ENCODE peak calls at places on chromosome 6, in nine cellular contexts. A, N, S, U, F, C, Q, V and X are unnamed samples.
A peak's percentile ranks its signal among the peaks of the same experiment; 100 is the strongest.

GRCh38 chr6:121748376-121748775 is 312.9 kb downstream of the GJA1 start:
- DNase-seq in A (no peak), N (no peak), S (no peak), U (no peak), F (no peak), C (no peak), Q (no peak), V (peak; percentile 60), X (peak; percentile 27)

GRCh38 chr6:52482903-52483670 is 62.9 kb downstream of the EFHC1 start:
- DNase-seq in A (no peak), N (no peak), S (no peak), U (no peak), F (peak; percentile 42), C (no peak), Q (no peak), V (peak; percentile 19), X (no peak)

GRCh38 chr6:52403627-52404026 is 16.5 kb upstream of the EFHC1 start:
- DNase-seq in A (peak; percentile 38), N (no peak), S (no peak), U (no peak), F (no peak), C (no peak), Q (peak; percentile 33), V (peak; percentile 12), X (no peak)

GRCh38 chr6:33962673-33963072 is 158.9 kb upstream of the MLN start:
- DNase-seq in A (no peak), N (no peak), S (no peak), U (no peak), F (no peak), C (no peak), Q (no peak), V (no peak), X (no peak)

GRCh38 chr6:167907837-167908681 is 81.3 kb downstream of the AFDN start:
- DNase-seq in A (no peak), N (no peak), S (no peak), U (no peak), F (no peak), C (no peak), Q (no peak), V (peak; percentile 50), X (no peak)

GRCh38 chr6:116483616-116484015 is 22.4 kb downstream of the CALHM6 start:
- DNase-seq in A (no peak), N (no peak), S (no peak), U (no peak), F (no peak), C (no peak), Q (no peak), V (no peak), X (no peak)

GRCh38 chr6:116572162-116572561 is 858 bp downstream of the RWDD1 start:
- DNase-seq in A (no peak), N (peak; percentile 18), S (no peak), U (no peak), F (peak; percentile 41), C (no peak), Q (no peak), V (peak; percentile 23), X (no peak)

GRCh38 chr6:157557541-157557940 is 176.6 kb downstream of the ZDHHC14 start:
- DNase-seq in A (no peak), N (no peak), S (no peak), U (no peak), F (no peak), C (peak; percentile 82), Q (no peak), V (no peak), X (no peak)

GRCh38 chr6:137816688-137817087 is 50.4 kb upstream of the TNFAIP3 start:
- DNase-seq in A (no peak), N (no peak), S (no peak), U (no peak), F (no peak), C (no peak), Q (no peak), V (no peak), X (no peak)

GRCh38 chr6:24127316-24127715 is 1.3 kb downstream of the NRSN1 start:
- DNase-seq in A (no peak), N (no peak), S (no peak), U (no peak), F (no peak), C (no peak), Q (no peak), V (no peak), X (no peak)

GRCh38 chr6:6368040-6368683 is 47.7 kb upstream of the F13A1 start:
- DNase-seq in A (no peak), N (no peak), S (no peak), U (no peak), F (no peak), C (no peak), Q (no peak), V (no peak), X (no peak)

GRCh38 chr6:83927470-83927869 is 68.0 kb downstream of the CYB5R4 start:
- DNase-seq in A (no peak), N (no peak), S (no peak), U (no peak), F (no peak), C (no peak), Q (no peak), V (no peak), X (no peak)

DNA sequence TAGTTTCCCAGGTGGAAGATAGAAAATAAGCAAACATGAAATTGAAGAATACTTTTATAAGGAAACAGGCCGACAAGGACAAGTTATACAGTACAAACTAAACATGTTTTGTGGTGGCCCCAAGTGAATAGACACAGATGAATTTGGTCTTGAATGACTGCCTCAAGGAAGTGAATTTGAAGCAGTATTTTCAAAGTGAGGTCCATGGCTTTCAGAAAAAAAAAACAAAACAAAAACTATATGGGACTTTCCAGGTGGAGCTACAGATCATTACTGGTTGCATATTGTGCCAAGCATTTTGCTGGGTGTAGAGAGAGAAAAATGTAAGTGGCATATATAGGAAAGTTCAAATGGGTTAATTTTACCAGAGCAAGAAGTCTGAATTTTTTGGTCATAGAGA is 68.8 kb downstream of the CYB5R4 start:
- DNase-seq in A (no peak), N (no peak), S (no peak), U (no peak), F (no peak), C (no peak), Q (no peak), V (no peak), X (no peak)
- H3K4me3 ChIP-seq in A (no peak overlapping the region), N (no peak overlapping the region), S (no peak overlapping the region), U (no peak overlapping the region), F (no peak overlapping the region), C (no peak overlapping the region), Q (no peak overlapping the region), V (no peak overlapping the region), X (no peak overlapping the region)

GRCh38 chr6:43386492-43386891 is 17.0 kb upstream of the ZNF318 start:
- DNase-seq in A (no peak), N (no peak), S (no peak), U (no peak), F (no peak), C (no peak), Q (no peak), V (no peak), X (no peak)

GRCh38 chr6:43377710-43378229 is 8.3 kb upstream of the ZNF318 start:
- DNase-seq in A (no peak), N (no peak), S (no peak), U (no peak), F (no peak), C (no peak), Q (no peak), V (no peak), X (no peak)

GRCh38 chr6:43378631-43379030 is 9.2 kb upstream of the ZNF318 start:
- DNase-seq in A (no peak), N (no peak), S (no peak), U (no peak), F (no peak), C (no peak), Q (no peak), V (no peak), X (peak; percentile 22)

DNA sequence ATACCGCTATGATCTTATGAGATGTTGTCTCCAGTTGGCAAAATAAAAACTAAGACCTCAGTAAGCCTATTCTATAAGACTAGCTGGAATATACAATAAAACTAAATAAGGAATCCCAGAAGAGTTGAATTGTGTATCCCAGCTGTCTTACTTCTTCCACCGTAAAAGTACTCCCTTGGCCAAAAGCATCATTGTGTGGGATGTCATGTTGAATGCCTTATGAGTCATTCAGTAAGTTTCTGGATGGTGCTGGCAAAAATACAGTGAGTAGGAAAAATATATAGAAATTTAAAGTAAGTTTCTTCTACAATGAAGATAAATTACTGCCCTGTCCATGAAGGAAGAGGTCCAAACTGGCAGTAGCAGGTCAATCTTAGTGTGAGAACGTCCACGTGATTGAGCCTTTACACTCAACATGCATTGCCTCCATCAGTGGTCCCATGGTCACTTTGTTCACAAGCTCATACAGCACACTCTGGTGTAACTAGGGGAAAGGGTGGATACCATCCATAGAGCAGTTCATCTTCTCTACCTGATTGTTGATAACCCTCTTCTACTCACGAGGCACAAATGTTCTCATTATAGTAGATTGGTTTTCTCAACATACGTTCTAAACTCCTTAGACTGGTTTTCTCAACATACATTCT is 13.7 kb upstream of the ZNF318 start:
- DNase-seq in A (no peak), N (no peak), S (peak; percentile 41), U (peak; percentile 64), F (no peak), C (no peak), Q (no peak), V (peak; percentile 62), X (no peak)
- H3K4me3 ChIP-seq in A (no peak overlapping the region), N (no peak overlapping the region), S (no peak overlapping the region), U (no peak overlapping the region), F (no peak overlapping the region), C (no peak overlapping the region), Q (no peak overlapping the region), V (no peak overlapping the region), X (no peak overlapping the region)

GRCh38 chr6:17972978-17973622 is 14.3 kb downstream of the KIF13A start:
- DNase-seq in A (no peak), N (no peak), S (no peak), U (no peak), F (no peak), C (no peak), Q (no peak), V (no peak), X (no peak)
- H3K4me3 ChIP-seq in A (peak overlapping the region; percentile 12), N (no peak overlapping the region), S (no peak overlapping the region), U (no peak overlapping the region), F (no peak overlapping the region), C (no peak overlapping the region), Q (no peak overlapping the region), V (no peak overlapping the region), X (no peak overlapping the region)

DNA sequence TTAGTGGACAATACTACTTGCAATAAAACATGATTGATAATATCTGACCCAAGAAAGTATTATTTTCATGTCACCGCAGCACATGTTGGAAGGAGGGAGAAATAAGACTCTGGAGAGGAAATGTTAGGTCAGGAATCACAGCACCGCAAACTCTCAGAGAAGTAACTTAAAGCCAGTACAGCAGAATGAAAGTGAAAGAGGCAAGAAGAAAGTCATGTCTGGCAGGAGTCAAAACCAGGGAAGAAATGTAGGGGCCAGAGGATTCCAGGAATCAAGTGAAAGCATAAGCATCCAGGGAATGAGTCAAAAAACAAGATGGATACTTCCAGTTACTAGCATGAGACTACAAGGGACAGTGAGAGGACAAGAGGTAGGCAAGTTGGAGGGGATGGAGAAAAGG is 80.4 kb downstream of the AK9 start:
- DNase-seq in A (no peak), N (no peak), S (no peak), U (no peak), F (no peak), C (no peak), Q (no peak), V (no peak), X (no peak)
- H3K4me3 ChIP-seq in A (no peak overlapping the region), N (no peak overlapping the region), S (no peak overlapping the region), U (no peak overlapping the region), F (no peak overlapping the region), C (no peak overlapping the region), Q (no peak overlapping the region), V (no peak overlapping the region), X (no peak overlapping the region)

GRCh38 chr6:149752600-149752999 is 3.1 kb downstream of the PCMT1 start:
- DNase-seq in A (no peak), N (no peak), S (no peak), U (no peak), F (no peak), C (no peak), Q (no peak), V (no peak), X (no peak)
- H3K4me3 ChIP-seq in A (no peak overlapping the region), N (no peak overlapping the region), S (no peak overlapping the region), U (no peak overlapping the region), F (no peak overlapping the region), C (no peak overlapping the region), Q (no peak overlapping the region), V (no peak overlapping the region), X (no peak overlapping the region)